ENCODE peak calls at places on chromosomes 4 and X, in six cellular contexts. H, G, X, L, J and M are unnamed samples.
A peak's percentile ranks its signal among the peaks of the same experiment; 100 is the strongest.

GRCh38 chr4:140743194-140743931 is 12.8 kb downstream of the TBC1D9 start:
- DNase-seq in L (no peak), J (peak; percentile 68), X (no peak), G (no peak), H (no peak), M (peak; percentile 12)

GRCh38 chrX:105552395-105552794 is 269.9 kb upstream of the NRK start:
- DNase-seq in G (no peak), X (no peak), L (no peak), H (no peak), J (peak; percentile 89), M (peak; percentile 63)

GRCh38 chr4:82681759-82682158 is 116.8 kb downstream of the SCD5 start:
- DNase-seq in L (no peak), J (no peak), G (no peak), H (no peak), X (no peak), M (no peak)

GRCh38 chr4:179867300-179867878 is 2375.8 kb upstream of the TENM3 start:
- DNase-seq in H (no peak), G (no peak), L (no peak), J (peak; percentile 53), X (peak; percentile 68), M (peak; percentile 77)

GRCh38 chrX:1390621-1391369 is 1.1 kb downstream of the SLC25A6 start:
- DNase-seq in H (no peak), G (peak; percentile 66), L (peak; percentile 67), J (no peak), X (no peak), M (peak; percentile 36)

GRCh38 chrX:16606142-16606720 is 43.7 kb upstream of the S100G start:
- DNase-seq in L (no peak), G (no peak), H (no peak), J (no peak), X (no peak), M (no peak)

GRCh38 chr4:15755321-15755750 is 22.8 kb upstream of the CD38 start:
- DNase-seq in X (no peak), G (no peak), J (peak; percentile 56), L (no peak), H (no peak), M (no peak)

GRCh38 chr4:183240581-183241321 is 79.3 kb downstream of the CLDN22 start:
- DNase-seq in L (no peak), G (no peak), X (no peak), J (no peak), H (no peak), M (no peak)

GRCh38 chr4:29326816-29327215 is 1393.4 kb upstream of the PCDH7 start:
- DNase-seq in H (no peak), G (no peak), X (no peak), J (peak; percentile 83), L (no peak), M (peak; percentile 14)

GRCh38 chrX:68822641-68823410 is 6.0 kb upstream of the EFNB1 start:
- DNase-seq in J (peak; percentile 67), G (peak; percentile 81), L (peak; percentile 51), H (no peak), X (peak; percentile 38), M (peak; percentile 65)

GRCh38 chr4:13548059-13548983 is 4.0 kb upstream of the NKX3-2 start:
- DNase-seq in X (no peak), H (no peak), L (no peak), J (no peak), G (no peak), M (no peak)

GRCh38 chr4:153114771-153115321 is 89.4 kb upstream of the TRIM2 start:
- DNase-seq in G (no peak), J (peak; percentile 93), H (peak; percentile 22), L (no peak), X (no peak), M (peak; percentile 52)

GRCh38 chrX:21972721-21973120 is 32.2 kb downstream of the SMS start:
- DNase-seq in L (no peak), J (peak; percentile 81), H (no peak), G (no peak), X (no peak), M (peak; percentile 21)